ENCODE peak calls at places on chromosome 13, in six cellular contexts. Q is H9, V is IMR-90, P is neuronal stem cell, R is H1, O is mesenchymal stem cell. E is an unnamed sample.
A peak's percentile ranks its signal among the peaks of the same experiment; 100 is the strongest.

GRCh38 chr13:43874512-43875092 is 4.9 kb downstream of the CCDC122 start:
- DNase-seq in O (peak; percentile 49), V (peak; percentile 54), P (no peak), R (no peak), Q (no peak), E (peak; percentile 65)

GRCh38 chr13:104085611-104086010 is 1019.4 kb upstream of the SLC10A2 start:
- DNase-seq in V (no peak), O (peak; percentile 41), P (no peak), R (no peak), Q (no peak), E (no peak)

GRCh38 chr13:76020421-76020955 is 384.4 kb downstream of the LMO7 start:
- DNase-seq in O (no peak), R (no peak), Q (no peak), P (no peak), V (no peak), E (no peak)

GRCh38 chr13:112072531-112073244 is 5.7 kb downstream of the SOX1 start:
- DNase-seq in O (no peak), V (no peak), R (peak; percentile 88), Q (peak; percentile 90), P (peak; percentile 83), E (no peak)

GRCh38 chr13:30340367-30341184 is 33.2 kb upstream of the KATNAL1 start:
- DNase-seq in R (no peak), P (no peak), Q (no peak), V (peak; percentile 89), O (peak; percentile 91), E (peak; percentile 52)

GRCh38 chr13:35720690-35721554 is 244.4 kb upstream of the MAB21L1 start:
- DNase-seq in P (peak; percentile 74), V (peak; percentile 46), Q (peak; percentile 80), O (peak; percentile 57), R (peak; percentile 93), E (peak; percentile 44)

GRCh38 chr13:77687799-77688198 is 9.7 kb upstream of the SLAIN1 start:
- DNase-seq in O (no peak), R (no peak), Q (no peak), V (no peak), P (no peak), E (no peak)

GRCh38 chr13:40798380-40798779 is 9.0 kb downstream of the SLC25A15 start:
- DNase-seq in R (no peak), O (no peak), Q (no peak), V (no peak), P (no peak), E (no peak)

GRCh38 chr13:112263152-112263551 is 113.0 kb upstream of the SPACA7 start:
- DNase-seq in P (no peak), Q (no peak), V (no peak), R (no peak), O (no peak), E (no peak)

GRCh38 chr13:41941174-41941573 is 19.7 kb downstream of the VWA8 start:
- DNase-seq in V (peak; percentile 17), P (no peak), O (no peak), R (no peak), Q (no peak), E (no peak)

GRCh38 chr13:98279473-98280175 is 102.6 kb upstream of the RNF113B start:
- DNase-seq in R (no peak), Q (peak; percentile 65), V (no peak), P (no peak), O (no peak), E (no peak)

GRCh38 chr13:31436478-31436877 is 236.7 kb downstream of the B3GLCT start:
- DNase-seq in O (peak; percentile 12), P (no peak), V (no peak), Q (no peak), R (no peak), E (no peak)

GRCh38 chr13:31433756-31434155 is 234.0 kb downstream of the B3GLCT start:
- DNase-seq in R (no peak), O (no peak), V (no peak), Q (no peak), P (no peak), E (peak; percentile 9)

GRCh38 chr13:31434613-31435012 is 234.8 kb downstream of the B3GLCT start:
- DNase-seq in Q (no peak), O (no peak), P (no peak), V (no peak), R (no peak), E (no peak)

GRCh38 chr13:31431722-31432137 is 232.0 kb downstream of the B3GLCT start:
- DNase-seq in P (peak; percentile 49), Q (peak; percentile 54), V (peak; percentile 28), R (peak; percentile 85), O (peak; percentile 34), E (peak; percentile 31)

DNA sequence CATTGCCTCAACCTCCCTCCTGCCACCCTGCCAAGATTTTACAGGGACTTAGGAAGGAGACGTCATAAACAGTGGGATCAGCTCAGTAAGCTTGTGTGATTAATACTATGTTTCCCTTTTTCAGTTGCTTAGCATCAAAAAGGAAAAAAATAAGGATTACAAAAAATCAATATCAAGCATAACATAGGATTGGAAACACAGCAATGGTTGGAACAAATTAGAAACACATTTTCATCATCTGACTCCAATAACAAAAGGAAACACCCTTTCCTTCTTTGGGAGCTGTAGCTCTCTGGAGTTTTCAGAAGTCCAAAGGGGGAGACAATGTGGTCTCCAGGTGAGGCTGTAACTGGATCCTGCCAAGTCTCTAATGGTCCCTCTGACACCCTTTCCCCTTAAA is 233.4 kb downstream of the B3GLCT start:
- DNase-seq in R (no peak), V (no peak), P (no peak), O (no peak), Q (no peak), E (no peak)
- H3K23ac ChIP-seq in R (no peak overlapping the region), V (no peak overlapping the region), P (no peak overlapping the region), O (no peak overlapping the region), Q (no peak overlapping the region), E (no peak overlapping the region)

GRCh38 chr13:37453246-37453645 is 145.3 kb downstream of the POSTN start:
- DNase-seq in Q (no peak), R (no peak), P (no peak), V (no peak), O (peak; percentile 40), E (no peak)
- H4K91ac ChIP-seq in Q (no peak overlapping the region), R (no peak overlapping the region), P (no peak overlapping the region), V (no peak overlapping the region), O (no peak overlapping the region), E (no peak overlapping the region)

GRCh38 chr13:88071371-88071770 is 400.2 kb downstream of the SLITRK5 start:
- DNase-seq in O (no peak), R (no peak), P (no peak), Q (no peak), V (no peak), E (no peak)
- H3K4me2 ChIP-seq in O (no peak overlapping the region), R (no peak overlapping the region), P (no peak overlapping the region), Q (no peak overlapping the region), V (no peak overlapping the region), E (no peak overlapping the region)

GRCh38 chr13:99792079-99792921 is 179.3 kb downstream of the ZIC5 start:
- DNase-seq in Q (peak; percentile 44), P (no peak), V (no peak), O (no peak), R (no peak), E (no peak)
- H3K23ac ChIP-seq in Q (no peak overlapping the region), P (no peak overlapping the region), V (no peak overlapping the region), O (no peak overlapping the region), R (no peak overlapping the region), E (no peak overlapping the region)

DNA sequence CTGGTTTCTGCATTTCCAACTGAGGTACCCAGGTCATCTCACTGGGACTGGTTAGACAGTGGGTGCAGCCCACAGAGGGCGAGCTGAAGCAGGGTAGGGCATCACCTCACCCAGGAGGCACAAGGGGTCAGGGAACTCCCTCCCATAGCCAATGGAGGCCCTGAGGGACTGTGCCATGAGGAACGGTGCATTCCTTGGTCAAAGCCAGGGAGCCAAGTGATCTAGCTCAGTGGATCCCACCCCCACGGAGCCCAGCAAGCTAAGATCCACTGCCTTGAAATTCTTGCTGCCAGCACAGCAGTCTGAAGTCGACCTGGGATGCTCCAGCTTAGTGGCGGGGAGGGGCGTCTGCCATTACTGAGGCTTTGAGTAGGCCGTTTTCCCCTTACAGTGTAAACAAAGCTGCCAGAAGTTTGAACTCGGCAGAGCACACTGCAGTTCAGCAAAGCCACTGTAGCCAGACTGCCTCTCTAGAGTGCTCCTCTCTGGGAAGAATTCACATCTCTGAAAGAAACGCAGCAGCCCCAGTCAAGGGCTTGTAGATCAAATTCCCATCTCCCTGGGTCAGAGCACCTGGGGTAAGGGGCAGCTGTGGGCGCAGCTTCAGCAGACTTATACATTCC is 1386.6 kb upstream of the PCDH9 start:
- DNase-seq in V (no peak), P (no peak), O (no peak), Q (no peak), R (no peak), E (no peak)
- H4K91ac ChIP-seq in V (no peak overlapping the region), P (no peak overlapping the region), O (peak overlapping the region; percentile 75), Q (no peak overlapping the region), R (no peak overlapping the region), E (no peak overlapping the region)

DNA sequence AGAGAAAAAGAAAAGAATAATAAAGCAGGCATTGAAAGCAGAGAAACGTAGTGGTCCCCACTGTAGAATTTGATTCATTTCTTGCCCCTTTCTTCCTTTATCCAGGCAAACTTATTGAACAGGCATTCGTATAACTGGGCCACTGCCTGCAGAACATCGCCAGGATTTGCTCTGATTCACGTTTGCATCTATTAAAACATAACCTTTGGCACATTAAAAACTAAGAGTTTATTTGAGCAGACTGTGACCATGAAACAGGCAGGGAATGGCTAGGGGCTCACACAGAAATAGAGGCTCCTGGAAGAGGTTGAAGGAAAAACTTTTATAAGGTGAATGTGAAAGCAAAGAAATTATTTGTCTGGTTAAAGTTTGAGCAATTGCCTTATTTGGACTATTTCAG is 12.5 kb upstream of the SUPT20H start:
- DNase-seq in Q (no peak), P (no peak), V (no peak), R (no peak), O (no peak), E (no peak)
- H3K4me2 ChIP-seq in Q (no peak overlapping the region), P (no peak overlapping the region), V (peak overlapping the region; percentile 49), R (no peak overlapping the region), O (no peak overlapping the region), E (no peak overlapping the region)

E was measured in trophoblast cell.